ENCODE peak calls at places on chromosomes 7 and 10, in five cellular contexts. One of them, this sample, is unnamed.

GRCh38 chr10:16891375-16892313 is 74.4 kb upstream of the RSU1 start:
- DNase-seq in stomach: peak; percentile 29
- DNase-seq in HepG2: peak; percentile 30
- DNase-seq in tibial nerve: peak; percentile 56
- DNase-seq in A549: peak; percentile 51
- DNase-seq in this sample: peak; percentile 47

GRCh38 chr7:77866370-77866769 is 67.8 kb downstream of the PHTF2 start:
- DNase-seq in stomach: no peak
- DNase-seq in HepG2: no peak
- DNase-seq in tibial nerve: no peak
- DNase-seq in A549: no peak
- DNase-seq in this sample: no peak

GRCh38 chr7:158876984-158877383 is 20.6 kb downstream of the DYNC2I1 start:
- DNase-seq in stomach: no peak
- DNase-seq in HepG2: no peak
- DNase-seq in tibial nerve: no peak
- DNase-seq in A549: no peak
- DNase-seq in this sample: no peak

GRCh38 chr7:29866490-29866930 is 60.2 kb downstream of the WIPF3 start:
- DNase-seq in stomach: peak; percentile 55
- DNase-seq in HepG2: no peak
- DNase-seq in tibial nerve: peak; percentile 22
- DNase-seq in A549: no peak
- DNase-seq in this sample: no peak

GRCh38 chr7:22932896-22933295 is 81.0 kb downstream of the HYCC1 start:
- DNase-seq in stomach: no peak
- DNase-seq in HepG2: no peak
- DNase-seq in tibial nerve: no peak
- DNase-seq in A549: no peak
- DNase-seq in this sample: no peak

GRCh38 chr7:100540073-100540723 is 1.2 kb downstream of the AGFG2 start:
- DNase-seq in stomach: peak; percentile 76
- DNase-seq in HepG2: peak; percentile 98
- DNase-seq in tibial nerve: no peak
- DNase-seq in A549: peak; percentile 33
- DNase-seq in this sample: peak; percentile 77

GRCh38 chr10:51137741-51138529 is 63.6 kb downstream of the PRKG1 start:
- DNase-seq in stomach: no peak
- DNase-seq in HepG2: no peak
- DNase-seq in tibial nerve: no peak
- DNase-seq in A549: no peak
- DNase-seq in this sample: no peak

GRCh38 chr10:75466886-75467285 is 35.5 kb downstream of the LRMDA start:
- DNase-seq in stomach: no peak
- DNase-seq in HepG2: no peak
- DNase-seq in tibial nerve: no peak
- DNase-seq in A549: no peak
- DNase-seq in this sample: no peak

DNA sequence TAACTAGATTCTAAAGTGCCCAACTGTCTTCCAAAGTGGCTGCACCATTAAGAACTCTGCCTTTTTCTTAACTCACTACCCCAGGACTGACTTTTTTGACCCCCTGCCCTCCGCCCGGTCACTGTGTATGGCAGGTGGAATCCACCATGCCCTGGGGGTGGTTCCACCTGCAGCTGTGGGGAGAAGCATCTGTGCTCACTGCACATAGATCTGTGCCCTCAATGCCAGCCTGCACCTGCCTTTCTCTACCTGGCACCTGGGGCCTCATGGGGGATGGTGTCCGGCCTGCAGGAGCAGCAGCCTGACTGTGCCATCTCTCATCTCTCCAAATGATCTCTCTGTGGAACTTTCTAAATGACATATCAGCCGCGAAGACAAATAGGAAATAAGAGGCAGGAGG is 353.5 kb downstream of the PAXIP1 start:
- DNase-seq in stomach: no peak
- DNase-seq in HepG2: no peak
- DNase-seq in tibial nerve: no peak
- DNase-seq in A549: no peak
- DNase-seq in this sample: no peak
- TF ChIP-seq EP300 in stomach: no peak
- TF ChIP-seq EP300 in HepG2: no peak
- TF ChIP-seq EP300 in tibial nerve: no peak
- TF ChIP-seq EP300 in A549: no peak
- TF ChIP-seq EP300 in this sample: no peak

GRCh38 chr7:121393005-121393366 is 3.1 kb downstream of the FAM3C start:
- DNase-seq in stomach: no peak
- DNase-seq in HepG2: no peak
- DNase-seq in tibial nerve: no peak
- DNase-seq in A549: no peak
- DNase-seq in this sample: no peak
- H3K4me1 ChIP-seq in stomach: no peaks in the 10 kb centered on the region
- H3K4me1 ChIP-seq in HepG2: peaks cover 45% of the 10 kb centered on the region
- H3K4me1 ChIP-seq in tibial nerve: peaks cover 7% of the 10 kb centered on the region
- H3K4me1 ChIP-seq in A549: peaks cover 22% of the 10 kb centered on the region
- H3K4me1 ChIP-seq in this sample: peaks cover 52% of the 10 kb centered on the region

GRCh38 chr7:133699390-133699789 is 427.8 kb upstream of the LRGUK start:
- DNase-seq in stomach: no peak
- DNase-seq in HepG2: no peak
- DNase-seq in tibial nerve: no peak
- DNase-seq in A549: no peak
- DNase-seq in this sample: no peak

GRCh38 chr7:133693281-133693680 is 433.9 kb upstream of the LRGUK start:
- DNase-seq in stomach: no peak
- DNase-seq in HepG2: no peak
- DNase-seq in tibial nerve: no peak
- DNase-seq in A549: no peak
- DNase-seq in this sample: no peak

GRCh38 chr7:133698127-133698526 is 429.0 kb upstream of the LRGUK start:
- DNase-seq in stomach: no peak
- DNase-seq in HepG2: no peak
- DNase-seq in tibial nerve: no peak
- DNase-seq in A549: no peak
- DNase-seq in this sample: no peak

GRCh38 chr7:133697585-133697984 is 429.6 kb upstream of the LRGUK start:
- DNase-seq in stomach: no peak
- DNase-seq in HepG2: no peak
- DNase-seq in tibial nerve: no peak
- DNase-seq in A549: no peak
- DNase-seq in this sample: no peak

GRCh38 chr7:133695976-133696531 is 431.1 kb upstream of the LRGUK start:
- DNase-seq in stomach: no peak
- DNase-seq in HepG2: no peak
- DNase-seq in tibial nerve: no peak
- DNase-seq in A549: no peak
- DNase-seq in this sample: no peak
- TF ChIP-seq EP300 in stomach: no peak
- TF ChIP-seq EP300 in HepG2: no peak
- TF ChIP-seq EP300 in tibial nerve: no peak
- TF ChIP-seq EP300 in A549: no peak
- TF ChIP-seq EP300 in this sample: no peak

GRCh38 chr10:6180480-6181110 is 22.1 kb upstream of the PFKFB3 start:
- DNase-seq in stomach: no peak
- DNase-seq in HepG2: no peak
- DNase-seq in tibial nerve: no peak
- DNase-seq in A549: no peak
- DNase-seq in this sample: no peak
- H3K4me1 ChIP-seq in stomach: peaks cover 9% of the 10 kb centered on the region
- H3K4me1 ChIP-seq in HepG2: no peaks in the 10 kb centered on the region
- H3K4me1 ChIP-seq in tibial nerve: no peaks in the 10 kb centered on the region
- H3K4me1 ChIP-seq in A549: no peaks in the 10 kb centered on the region
- H3K4me1 ChIP-seq in this sample: peaks cover 10% of the 10 kb centered on the region

This sample was measured in transverse colon.